ENCODE peak calls at places on chromosome X, in nine cellular contexts. R is endothelial cell of umbilical vein, H is stomach, X is esophagus squamous epithelium, F is testis, E is tibial nerve, C is adrenal gland, D is spleen, U is NB4. Q is an unnamed sample.

GRCh38 chrX:31713120-31713519 is 641.3 kb upstream of the FTHL17 start:
- DNase-seq in R (no peak), H (no peak), X (no peak), F (no peak), E (no peak), C (no peak), D (no peak), U (no peak), Q (no peak)

GRCh38 chrX:75781618-75782017 is 3.4 kb downstream of the MAGEE2 start:
- DNase-seq in R (no peak), H (no peak), X (no peak), F (peak; percentile 16), E (no peak), C (no peak), D (no peak), U (no peak), Q (no peak)

GRCh38 chrX:37367946-37368345 is 18.8 kb downstream of the PRRG1 start:
- DNase-seq in R (peak; percentile 60), H (no peak), X (no peak), F (no peak), E (no peak), C (no peak), D (no peak), U (no peak), Q (no peak)

GRCh38 chrX:16589211-16589610 is 60.7 kb upstream of the S100G start:
- DNase-seq in R (peak; percentile 74), H (no peak), X (no peak), F (no peak), E (peak; percentile 57), C (no peak), D (no peak), U (no peak), Q (no peak)

GRCh38 chrX:9942086-9942485 is 25.1 kb upstream of the CLDN34 start:
- DNase-seq in R (peak; percentile 11), H (no peak), X (no peak), F (no peak), E (no peak), C (no peak), D (no peak), U (peak; percentile 81), Q (no peak)

GRCh38 chrX:15441464-15441863 is 51.7 kb downstream of the PIR start:
- DNase-seq in R (no peak), H (no peak), X (no peak), F (no peak), E (no peak), C (no peak), D (no peak), U (no peak), Q (no peak)

GRCh38 chrX:118216086-118216485 is 99.5 kb upstream of the KLHL13 start:
- DNase-seq in R (peak; percentile 86), H (no peak), X (no peak), F (no peak), E (no peak), C (no peak), D (no peak), U (no peak), Q (no peak)

GRCh38 chrX:20151689-20152088 is 10.1 kb upstream of the EIF1AX start:
- DNase-seq in R (no peak), H (no peak), X (no peak), F (no peak), E (no peak), C (no peak), D (no peak), U (no peak), Q (no peak)

GRCh38 chrX:23548164-23548563 is 119.1 kb upstream of the PRDX4 start:
- DNase-seq in R (no peak), H (no peak), X (no peak), F (no peak), E (no peak), C (no peak), D (no peak), U (no peak), Q (no peak)

GRCh38 chrX:84189125-84189524 is 1.1 kb upstream of the RPS6KA6 start:
- DNase-seq in R (no peak), H (no peak), X (no peak), F (no peak), E (no peak), C (no peak), D (no peak), U (no peak), Q (no peak)

GRCh38 chrX:84188320-84188834 is 378 bp upstream of the RPS6KA6 start:
- DNase-seq in R (peak; percentile 53), H (peak; percentile 51), X (no peak), F (peak; percentile 80), E (peak; percentile 4), C (peak; percentile 50), D (no peak), U (no peak), Q (no peak)

GRCh38 chrX:84186603-84187358 is 1.2 kb downstream of the RPS6KA6 start:
- DNase-seq in R (peak; percentile 2), H (no peak), X (no peak), F (peak; percentile 16), E (peak; percentile 4), C (no peak), D (no peak), U (no peak), Q (no peak)

GRCh38 chrX:84192006-84192405 is 4.0 kb upstream of the RPS6KA6 start:
- DNase-seq in R (no peak), H (no peak), X (no peak), F (no peak), E (no peak), C (no peak), D (no peak), U (no peak), Q (no peak)

GRCh38 chrX:84187501-84188319 is at the start of gene RPS6KA6:
- DNase-seq in R (peak; percentile 29), H (no peak), X (no peak), F (peak; percentile 37), E (peak; percentile 4), C (peak; percentile 35), D (peak; percentile 75), U (no peak), Q (no peak)
- TF ChIP-seq POLR2A in R (no peak), H (no peak), X (no peak), F (no peak), E (no peak), C (no peak), D (no peak), U (no peak), Q (no peak)

GRCh38 chrX:49053223-49054072 is 5.4 kb upstream of the CCDC120 start:
- DNase-seq in R (peak; percentile 67), H (peak; percentile 62), X (no peak), F (peak; percentile 59), E (no peak), C (peak; percentile 59), D (peak; percentile 89), U (no peak), Q (no peak)
- TF ChIP-seq POLR2A in R (no peak), H (no peak), X (no peak), F (no peak), E (no peak), C (peak; percentile 27), D (no peak), U (no peak), Q (no peak)

DNA sequence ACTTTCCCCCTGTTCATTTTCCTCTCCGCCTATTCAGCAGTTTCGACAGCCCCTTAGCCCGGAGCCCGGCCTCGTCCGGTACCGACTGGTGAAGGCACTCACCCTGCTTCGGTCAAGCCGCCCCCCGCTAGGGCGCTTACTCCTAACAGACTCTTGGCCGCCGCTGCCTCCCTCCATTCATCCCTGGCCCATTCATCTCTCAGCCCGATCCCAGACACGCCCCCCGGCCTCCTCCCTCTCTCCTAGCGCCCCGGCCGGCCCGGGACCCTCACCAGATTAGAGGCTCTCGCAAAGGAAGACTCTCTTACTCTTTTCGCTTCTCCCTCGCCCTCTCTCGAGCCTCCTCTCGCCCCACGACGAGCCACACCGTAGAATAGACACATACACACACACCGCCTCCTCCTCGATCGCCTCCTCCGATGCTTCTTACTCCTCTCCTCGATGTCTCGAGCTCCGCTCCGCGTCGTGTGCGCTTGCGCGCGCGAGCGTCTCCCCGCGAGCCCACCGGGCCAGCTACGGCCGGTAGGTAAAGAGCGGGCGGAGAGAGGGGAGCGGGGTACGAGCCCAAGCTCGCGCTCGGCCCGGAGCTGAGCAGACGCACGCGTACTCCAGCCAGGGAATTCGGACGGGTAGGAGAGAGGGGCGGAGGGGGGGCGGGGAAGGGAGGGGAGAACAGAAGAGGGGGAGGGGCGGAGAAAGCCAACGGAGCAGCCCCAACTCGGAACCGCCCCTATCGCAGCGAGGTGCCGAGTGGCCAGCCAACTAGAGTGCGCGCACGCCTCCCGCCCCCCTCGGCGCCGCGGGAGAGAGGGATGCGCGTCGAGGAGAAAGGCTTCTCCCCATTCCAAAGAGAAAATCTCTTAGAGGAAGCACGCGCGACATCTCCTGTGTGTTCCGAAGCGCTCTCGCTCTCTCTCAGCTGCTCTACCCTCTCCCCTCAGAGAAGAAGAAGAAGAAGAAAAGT is at the start of gene WNK3:
- DNase-seq in R (peak; percentile 69), H (peak; percentile 63), X (peak; percentile 10), F (peak; percentile 92), E (peak; percentile 58), C (peak; percentile 84), D (peak; percentile 81), U (no peak), Q (peak; percentile 28)
- TF ChIP-seq POLR2A in R (no peak), H (no peak), X (no peak), F (no peak), E (no peak), C (no peak), D (no peak), U (no peak), Q (peak; percentile 47)

GRCh38 chrX:136146614-136147319 is 566 bp upstream of the FHL1 start:
- DNase-seq in R (peak; percentile 30), H (no peak), X (no peak), F (no peak), E (no peak), C (no peak), D (peak; percentile 81), U (peak; percentile 12), Q (no peak)

GRCh38 chrX:136147966-136148365 is 633 bp downstream of the FHL1 start:
- DNase-seq in R (no peak), H (no peak), X (no peak), F (no peak), E (no peak), C (peak; percentile 25), D (no peak), U (no peak), Q (no peak)

GRCh38 chrX:136148391-136148790 is 1.1 kb downstream of the FHL1 start:
- DNase-seq in R (no peak), H (no peak), X (no peak), F (no peak), E (no peak), C (no peak), D (no peak), U (no peak), Q (no peak)

GRCh38 chrX:136143714-136144113 is 3.6 kb upstream of the FHL1 start:
- DNase-seq in R (no peak), H (no peak), X (no peak), F (no peak), E (no peak), C (no peak), D (no peak), U (peak; percentile 6), Q (no peak)

DNA sequence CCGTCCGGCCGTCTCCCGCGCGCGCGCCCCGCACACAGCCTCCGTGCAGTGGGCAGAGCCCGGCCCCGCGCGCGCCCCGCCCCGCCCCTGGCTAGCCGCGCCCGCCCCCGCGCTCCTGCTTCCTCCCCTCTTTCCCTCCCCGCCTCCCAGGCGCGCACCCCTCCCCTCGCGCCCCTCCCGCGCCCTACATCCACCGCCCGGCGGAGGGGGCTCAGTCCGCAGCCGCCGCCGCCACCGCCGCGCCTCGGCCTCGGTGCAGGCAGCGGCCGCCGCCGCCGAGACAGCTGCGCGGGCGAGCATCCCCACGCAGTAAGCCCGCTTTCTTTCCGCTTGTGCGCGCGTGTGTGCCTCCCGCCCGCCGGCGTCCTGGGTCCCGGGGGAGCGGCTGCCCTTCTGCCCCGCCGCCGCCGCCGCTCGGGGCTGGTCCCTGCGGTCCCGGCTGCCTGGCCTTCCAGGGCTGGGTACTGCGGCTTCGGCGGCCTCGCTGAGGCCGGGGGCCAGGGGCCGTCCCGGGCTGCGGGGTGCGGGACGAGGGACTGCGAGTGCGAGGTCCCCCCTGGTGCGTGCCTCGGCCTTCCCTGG is at the start of gene FHL1:
- DNase-seq in R (peak; percentile 32), H (peak; percentile 57), X (no peak), F (peak; percentile 66), E (peak; percentile 25), C (peak; percentile 28), D (peak; percentile 86), U (peak; percentile 54), Q (peak; percentile 22)
- TF ChIP-seq POLR2A in R (no peak), H (no peak), X (no peak), F (no peak), E (no peak), C (peak; percentile 15), D (no peak), U (no peak), Q (no peak)